ENCODE peak calls at places on chromosomes 11 and 22, in five cellular contexts. One of them, this sample, is unnamed.

GRCh38 chr22:27685515-27685914 is 116.0 kb downstream of the MN1 start:
- DNase-seq in lower leg skin: no peak
- DNase-seq in A549: no peak
- DNase-seq in right lobe of liver: no peak
- DNase-seq in adipocyte: no peak
- DNase-seq in this sample: no peak

GRCh38 chr11:76805206-76805913 is 22.2 kb downstream of the TSKU start:
- DNase-seq in A549: no peak
- DNase-seq in right lobe of liver: peak
- DNase-seq in lower leg skin: no peak
- DNase-seq in adipocyte: no peak
- DNase-seq in this sample: no peak

GRCh38 chr22:43007519-43008102 is 7.3 kb downstream of the PACSIN2 start:
- DNase-seq in lower leg skin: no peak
- DNase-seq in A549: no peak
- DNase-seq in adipocyte: peak
- DNase-seq in right lobe of liver: no peak
- DNase-seq in this sample: peak

GRCh38 chr22:38088723-38089473 is 4.9 kb upstream of the SLC16A8 start:
- DNase-seq in right lobe of liver: no peak
- DNase-seq in adipocyte: no peak
- DNase-seq in A549: no peak
- DNase-seq in lower leg skin: no peak
- DNase-seq in this sample: no peak

GRCh38 chr22:29071261-29072045 is 1.4 kb upstream of the KREMEN1 start:
- DNase-seq in A549: no peak
- DNase-seq in lower leg skin: peak
- DNase-seq in right lobe of liver: peak
- DNase-seq in adipocyte: peak
- DNase-seq in this sample: peak

GRCh38 chr11:36095716-36096115 is 151.9 kb downstream of the LDLRAD3 start:
- DNase-seq in lower leg skin: no peak
- DNase-seq in adipocyte: no peak
- DNase-seq in A549: no peak
- DNase-seq in right lobe of liver: no peak
- DNase-seq in this sample: no peak

GRCh38 chr11:74474316-74474715 is 7.0 kb upstream of the KCNE3 start:
- DNase-seq in right lobe of liver: no peak
- DNase-seq in adipocyte: no peak
- DNase-seq in A549: no peak
- DNase-seq in lower leg skin: peak
- DNase-seq in this sample: no peak

GRCh38 chr11:116500002-116500832 is 272.6 kb downstream of the BUD13 start:
- DNase-seq in A549: no peak
- DNase-seq in right lobe of liver: no peak
- DNase-seq in adipocyte: no peak
- DNase-seq in lower leg skin: peak
- DNase-seq in this sample: no peak

GRCh38 chr11:73229321-73230275 is 11.5 kb downstream of the P2RY2 start:
- DNase-seq in adipocyte: no peak
- DNase-seq in A549: no peak
- DNase-seq in right lobe of liver: no peak
- DNase-seq in lower leg skin: peak
- DNase-seq in this sample: no peak

GRCh38 chr22:49235463-49236300 is 592.0 kb downstream of the BRD1 start:
- DNase-seq in A549: no peak
- DNase-seq in lower leg skin: peak
- DNase-seq in right lobe of liver: peak
- DNase-seq in adipocyte: no peak
- DNase-seq in this sample: no peak

GRCh38 chr11:47946682-47947575 is 33.4 kb upstream of the PTPRJ start:
- DNase-seq in right lobe of liver: peak
- DNase-seq in adipocyte: peak
- DNase-seq in A549: peak
- DNase-seq in lower leg skin: peak
- DNase-seq in this sample: peak

GRCh38 chr11:58924230-58924629 is 15.1 kb upstream of the GLYATL1 start:
- DNase-seq in right lobe of liver: no peak
- DNase-seq in adipocyte: no peak
- DNase-seq in lower leg skin: no peak
- DNase-seq in A549: no peak
- DNase-seq in this sample: no peak

GRCh38 chr22:39289445-39290247 is 29.8 kb downstream of the RPL3 start:
- DNase-seq in adipocyte: no peak
- DNase-seq in right lobe of liver: no peak
- DNase-seq in A549: no peak
- DNase-seq in lower leg skin: no peak
- DNase-seq in this sample: no peak

GRCh38 chr11:121553806-121554205 is 101.0 kb upstream of the SORL1-AS1 start:
- DNase-seq in lower leg skin: no peak
- DNase-seq in A549: no peak
- DNase-seq in adipocyte: no peak
- DNase-seq in right lobe of liver: peak
- DNase-seq in this sample: no peak

GRCh38 chr11:116224889-116225200 is 547.9 kb downstream of the BUD13 start:
- DNase-seq in right lobe of liver: no peak
- DNase-seq in lower leg skin: no peak
- DNase-seq in adipocyte: no peak
- DNase-seq in A549: no peak
- DNase-seq in this sample: no peak

GRCh38 chr11:75420224-75421034 is 12.6 kb downstream of the KLHL35 start:
- DNase-seq in lower leg skin: no peak
- DNase-seq in right lobe of liver: no peak
- DNase-seq in A549: no peak
- DNase-seq in adipocyte: no peak
- DNase-seq in this sample: no peak

GRCh38 chr11:60657880-60658279 is 41.5 kb upstream of the MS4A8 start:
- DNase-seq in lower leg skin: no peak
- DNase-seq in right lobe of liver: peak
- DNase-seq in A549: no peak
- DNase-seq in adipocyte: no peak
- DNase-seq in this sample: no peak

GRCh38 chr11:134150195-134150903 is 73.4 kb downstream of the NCAPD3 start:
- DNase-seq in lower leg skin: no peak
- DNase-seq in A549: no peak
- DNase-seq in adipocyte: peak
- DNase-seq in right lobe of liver: no peak
- DNase-seq in this sample: no peak

GRCh38 chr11:65502274-65502851 is 3.5 kb downstream of the MALAT1 start:
- DNase-seq in right lobe of liver: no peak
- DNase-seq in A549: no peak
- DNase-seq in adipocyte: peak
- DNase-seq in lower leg skin: no peak
- DNase-seq in this sample: no peak

GRCh38 chr11:77590194-77590591 is 440 bp downstream of the AQP11 start:
- DNase-seq in A549: peak
- DNase-seq in lower leg skin: no peak
- DNase-seq in right lobe of liver: peak
- DNase-seq in adipocyte: peak
- DNase-seq in this sample: no peak

GRCh38 chr11:77471520-77472234 is 2.2 kb downstream of the PAK1 start:
- DNase-seq in lower leg skin: no peak
- DNase-seq in right lobe of liver: no peak
- DNase-seq in A549: peak
- DNase-seq in adipocyte: peak
- DNase-seq in this sample: no peak

GRCh38 chr11:18265949-18266348 is at the start of gene SAA1:
- DNase-seq in adipocyte: peak
- DNase-seq in right lobe of liver: peak
- DNase-seq in lower leg skin: no peak
- DNase-seq in A549: no peak
- DNase-seq in this sample: no peak

GRCh38 chr11:83319346-83319745 is 33.2 kb upstream of the CCDC90B start:
- DNase-seq in lower leg skin: no peak
- DNase-seq in right lobe of liver: no peak
- DNase-seq in A549: no peak
- DNase-seq in adipocyte: no peak
- DNase-seq in this sample: no peak

GRCh38 chr11:99037057-99037456 is 16.3 kb downstream of the CNTN5 start:
- DNase-seq in right lobe of liver: no peak
- DNase-seq in lower leg skin: no peak
- DNase-seq in adipocyte: no peak
- DNase-seq in A549: no peak
- DNase-seq in this sample: no peak

DNA sequence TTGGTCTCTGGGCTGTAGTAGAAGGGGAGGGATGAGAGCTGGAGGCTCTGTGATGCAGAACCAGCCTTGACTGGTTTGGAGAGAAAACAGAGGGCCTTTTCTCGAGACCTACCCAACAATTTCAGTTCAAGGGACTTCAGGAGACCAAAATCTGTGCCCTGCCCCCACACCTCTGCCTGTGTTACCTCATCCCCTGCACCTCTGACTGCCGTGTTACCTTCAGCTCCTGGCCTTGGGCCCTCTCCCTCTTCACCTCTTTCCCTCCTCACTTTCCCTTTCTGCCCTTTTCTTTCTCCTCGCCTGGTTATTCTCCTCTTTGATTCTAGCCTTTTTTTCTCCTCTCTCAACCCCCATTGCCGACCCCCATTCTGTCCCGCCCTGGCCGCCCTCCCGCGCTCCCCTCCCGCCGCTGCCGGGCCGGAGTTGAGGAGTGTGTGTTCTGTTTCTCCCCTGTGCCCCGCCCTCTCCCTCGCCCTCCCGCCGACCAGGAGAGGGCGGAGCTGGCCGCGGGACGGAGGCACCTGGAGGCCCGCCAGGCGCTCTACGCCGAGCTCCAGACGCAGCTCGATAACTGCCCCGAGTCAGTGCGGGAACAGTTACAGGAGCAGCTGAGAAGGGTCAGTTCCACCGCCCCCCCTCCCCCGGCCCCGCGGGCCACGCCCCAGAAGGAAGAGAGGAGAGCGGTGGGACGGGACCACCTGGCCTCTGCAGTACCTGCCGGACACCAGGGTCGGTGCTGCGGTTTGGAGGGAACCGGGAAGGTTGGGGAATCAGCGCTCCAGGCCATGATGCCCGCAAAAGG is 27.2 kb downstream of the PHLDB1 start:
- DNase-seq in right lobe of liver: peak
- DNase-seq in adipocyte: no peak
- DNase-seq in lower leg skin: peak
- DNase-seq in A549: no peak
- DNase-seq in this sample: peak
- H3K4me3 ChIP-seq in right lobe of liver: peak
- H3K4me3 ChIP-seq in adipocyte: no peak
- H3K4me3 ChIP-seq in lower leg skin: no peak
- H3K4me3 ChIP-seq in A549: no peak
- H3K4me3 ChIP-seq in this sample: peak

GRCh38 chr11:57498540-57498939 is 17.0 kb downstream of the SLC43A1 start:
- DNase-seq in right lobe of liver: peak
- DNase-seq in lower leg skin: no peak
- DNase-seq in adipocyte: no peak
- DNase-seq in A549: no peak
- DNase-seq in this sample: no peak

GRCh38 chr11:57500926-57501325 is 14.6 kb downstream of the SLC43A1 start:
- DNase-seq in adipocyte: no peak
- DNase-seq in A549: no peak
- DNase-seq in lower leg skin: no peak
- DNase-seq in right lobe of liver: no peak
- DNase-seq in this sample: no peak

GRCh38 chr11:57499983-57500461 is 15.5 kb downstream of the SLC43A1 start:
- DNase-seq in adipocyte: no peak
- DNase-seq in right lobe of liver: no peak
- DNase-seq in lower leg skin: no peak
- DNase-seq in A549: no peak
- DNase-seq in this sample: no peak

GRCh38 chr11:57500526-57500925 is 15.0 kb downstream of the SLC43A1 start:
- DNase-seq in A549: no peak
- DNase-seq in adipocyte: no peak
- DNase-seq in lower leg skin: no peak
- DNase-seq in right lobe of liver: no peak
- DNase-seq in this sample: no peak

DNA sequence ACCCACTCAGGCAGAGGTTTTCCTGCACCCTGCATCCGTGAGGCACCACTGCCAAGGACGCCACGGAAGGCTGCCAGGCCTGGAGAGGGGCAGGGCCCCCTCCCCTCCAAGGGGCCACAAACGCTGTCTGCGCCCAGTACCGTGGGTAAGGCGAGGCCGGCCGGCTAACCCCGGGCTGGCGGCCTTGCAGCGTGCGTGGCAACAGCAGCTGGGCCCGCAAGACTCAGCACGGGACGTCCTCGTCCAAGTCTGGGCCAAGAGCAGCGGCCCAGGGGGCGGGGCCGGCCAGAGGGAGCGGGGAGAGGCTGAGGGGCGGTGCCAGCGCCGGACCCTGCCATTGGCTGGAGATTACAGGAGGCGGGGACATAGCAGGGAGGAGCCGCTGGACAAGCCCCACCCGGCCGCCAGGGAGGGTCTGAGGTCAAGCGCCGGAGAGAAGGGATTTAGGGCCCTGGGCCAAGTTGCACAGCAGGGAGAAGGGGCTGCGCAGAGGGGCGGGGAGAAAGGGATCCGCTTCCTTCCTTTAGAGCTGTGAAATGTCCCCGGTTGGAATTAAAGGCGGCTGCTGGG is 16.0 kb downstream of the SLC43A1 start:
- DNase-seq in A549: peak
- DNase-seq in lower leg skin: peak
- DNase-seq in adipocyte: peak
- DNase-seq in right lobe of liver: peak
- DNase-seq in this sample: peak
- H3K4me3 ChIP-seq in A549: peak
- H3K4me3 ChIP-seq in lower leg skin: no peak
- H3K4me3 ChIP-seq in adipocyte: peak
- H3K4me3 ChIP-seq in right lobe of liver: peak
- H3K4me3 ChIP-seq in this sample: peak

DNA sequence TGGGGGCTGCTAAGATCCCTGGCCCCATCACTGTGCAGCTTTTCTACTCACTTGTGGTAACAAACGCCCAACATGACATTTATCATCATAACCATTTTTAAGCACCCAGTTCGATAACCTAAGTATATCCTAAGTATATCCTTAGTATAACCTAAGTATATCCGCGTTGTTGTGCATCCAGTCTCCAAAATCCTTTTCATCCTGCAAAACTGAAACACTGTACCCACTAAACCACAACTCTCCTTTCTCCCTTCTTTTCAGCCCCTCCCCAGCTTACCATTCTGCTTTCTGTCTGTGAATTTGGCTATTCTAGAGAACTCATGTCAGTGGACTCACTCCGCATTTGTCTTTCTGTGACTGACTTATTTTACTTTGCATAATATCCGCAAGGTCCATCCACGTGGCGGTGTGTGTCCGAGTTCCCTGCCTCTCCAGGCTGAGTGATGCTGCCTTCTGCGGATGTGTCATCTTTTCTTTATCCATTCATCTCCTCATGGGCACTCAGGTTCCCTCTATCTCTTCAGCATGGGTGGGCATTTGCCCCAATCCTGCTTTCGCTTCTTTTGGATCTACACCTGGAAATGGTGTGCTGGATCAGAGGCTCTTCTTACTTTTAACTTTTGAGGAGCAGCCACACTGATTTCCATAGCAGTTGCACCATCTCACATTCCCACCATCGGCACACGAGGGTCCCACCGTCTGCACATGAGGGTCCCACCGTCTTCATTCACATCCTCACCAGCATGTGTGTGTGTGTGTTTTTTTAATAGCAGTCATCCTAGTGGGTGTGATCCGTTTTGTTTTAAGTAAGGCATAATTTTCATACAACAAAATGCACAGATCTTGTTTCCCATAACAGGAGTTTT is 82.4 kb upstream of the CLDN5 start:
- DNase-seq in adipocyte: no peak
- DNase-seq in A549: no peak
- DNase-seq in right lobe of liver: no peak
- DNase-seq in lower leg skin: no peak
- DNase-seq in this sample: no peak
- H3K4me3 ChIP-seq in adipocyte: no peak
- H3K4me3 ChIP-seq in A549: no peak
- H3K4me3 ChIP-seq in right lobe of liver: peak
- H3K4me3 ChIP-seq in lower leg skin: no peak
- H3K4me3 ChIP-seq in this sample: no peak

GRCh38 chr11:67606150-67606476 is 623 bp upstream of the NDUFV1 start:
- DNase-seq in right lobe of liver: no peak
- DNase-seq in lower leg skin: no peak
- DNase-seq in adipocyte: peak
- DNase-seq in A549: no peak
- DNase-seq in this sample: peak
- H3K4me3 ChIP-seq in right lobe of liver: peak
- H3K4me3 ChIP-seq in lower leg skin: peak
- H3K4me3 ChIP-seq in adipocyte: peak
- H3K4me3 ChIP-seq in A549: peak
- H3K4me3 ChIP-seq in this sample: peak